ENCODE peak calls at places on chromosomes 1 and 21, in six cellular contexts. P is activated CD8-positive, alpha-beta memory T cell treated with anti-CD3 and anti-CD28 coated beads for 1 hour; O is fibroblast of the aortic adventitia; T is activated CD4-positive, alpha-beta T cell treated with anti-CD3 and anti-CD28 coated beads, Interleukin-2, amount 10 ng/mL, durations not matched to agents 24 days and 14 days; H is HTR-8/SVneo; I is progenitor cell of endocrine pancreas. Z is an unnamed sample.
A peak's percentile ranks its signal among the peaks of the same experiment; 100 is the strongest.

GRCh38 chr1:219236933-219237610 is 63.4 kb downstream of the LYPLAL1 start:
- DNase-seq in I (no peak), T (no peak), P (no peak), O (no peak), H (no peak), Z (no peak)

GRCh38 chr1:29690156-29690555 is 453.8 kb downstream of the PTPRU start:
- DNase-seq in P (no peak), O (no peak), I (no peak), T (no peak), H (no peak), Z (no peak)

GRCh38 chr21:35721701-35722100 is 338.6 kb downstream of the SETD4 start:
- DNase-seq in P (no peak), T (no peak), H (no peak), O (no peak), I (no peak), Z (no peak)

GRCh38 chr1:8047112-8047511 is 21.0 kb upstream of the ERRFI1 start:
- DNase-seq in T (no peak), H (no peak), O (peak; percentile 57), I (no peak), P (no peak), Z (peak; percentile 81)

GRCh38 chr1:156143765-156144489 is 9.5 kb upstream of the SEMA4A start:
- DNase-seq in T (no peak), O (peak; percentile 47), P (no peak), I (no peak), H (no peak), Z (peak; percentile 64)

GRCh38 chr1:151156515-151156819 is at the start of gene TNFAIP8L2:
- DNase-seq in T (peak; percentile 94), P (peak; percentile 58), O (no peak), H (no peak), I (no peak), Z (no peak)

GRCh38 chr1:223419115-223419514 is 25.9 kb downstream of the CCDC185 start:
- DNase-seq in I (no peak), P (no peak), T (no peak), H (no peak), O (no peak), Z (no peak)

GRCh38 chr1:99496067-99496466 is 149.8 kb upstream of the PALMD start:
- DNase-seq in I (no peak), T (no peak), O (no peak), H (no peak), P (no peak), Z (peak; percentile 36)

GRCh38 chr1:161738627-161739287 is 10.8 kb upstream of the DUSP12 start:
- DNase-seq in T (peak; percentile 87), O (peak; percentile 90), H (peak; percentile 34), P (peak; percentile 37), I (no peak), Z (peak; percentile 90)

GRCh38 chr21:39137248-39138186 is 45.7 kb downstream of the PSMG1 start:
- DNase-seq in H (peak; percentile 26), T (no peak), O (peak; percentile 63), I (no peak), P (no peak), Z (peak; percentile 61)

Z was measured in GM23248.